ENCODE peak calls at places on chromosomes 1 and 21, in six cellular contexts. U is hepatocyte; R is foreskin fibroblast; X is naive thymus-derived CD4-positive, alpha-beta T cell; A is upper lobe of right lung; I is CD4-positive, alpha-beta memory T cell. G is an unnamed sample.

GRCh38 chr1:167171286-167171929 is 49.3 kb upstream of the POU2F1 start:
- DNase-seq in U (no peak), R (peak), X (no peak), A (no peak), I (no peak), G (no peak)

GRCh38 chr1:93434987-93435386 is 12.9 kb upstream of the FNBP1L start:
- DNase-seq in U (no peak), R (no peak), X (no peak), A (no peak), I (no peak), G (no peak)

GRCh38 chr1:53257454-53258081 is 19.2 kb upstream of the MAGOH start:
- DNase-seq in U (no peak), R (no peak), X (no peak), A (no peak), I (no peak), G (no peak)

GRCh38 chr1:197786280-197786679 is 11.0 kb upstream of the DENND1B start:
- DNase-seq in U (no peak), R (no peak), X (no peak), A (no peak), I (no peak), G (no peak)

GRCh38 chr1:22777658-22778057 is 67.0 kb downstream of the EPHB2 start:
- DNase-seq in U (no peak), R (no peak), X (no peak), A (no peak), I (no peak), G (no peak)

GRCh38 chr1:14366361-14367018 is 232.0 kb upstream of the KAZN start:
- DNase-seq in U (peak), R (peak), X (no peak), A (no peak), I (no peak), G (no peak)

GRCh38 chr1:2300004-2300771 is 72.1 kb downstream of the SKI start:
- DNase-seq in U (no peak), R (no peak), X (peak), A (no peak), I (peak), G (no peak)

GRCh38 chr21:31733521-31734149 is 1.7 kb upstream of the SCAF4 start:
- DNase-seq in U (no peak), R (peak), X (no peak), A (no peak), I (no peak), G (no peak)

GRCh38 chr21:45990049-45990711 is 8.6 kb downstream of the COL6A1 start:
- DNase-seq in U (no peak), R (no peak), X (no peak), A (peak), I (no peak), G (peak)

GRCh38 chr1:31617917-31618746 is 643 bp downstream of the HCRTR1 start:
- DNase-seq in U (peak), R (peak), X (peak), A (peak), I (peak), G (no peak)

GRCh38 chr1:67097305-67097704 is 37.5 kb downstream of the C1orf141 start:
- DNase-seq in U (no peak), R (no peak), X (no peak), A (no peak), I (no peak), G (no peak)

GRCh38 chr21:46189959-46190490 is 5.8 kb upstream of the SPATC1L start:
- DNase-seq in U (peak), R (no peak), X (no peak), A (peak), I (no peak), G (no peak)

GRCh38 chr1:29808141-29808995 is 572.0 kb downstream of the PTPRU start:
- DNase-seq in U (no peak), R (no peak), X (no peak), A (no peak), I (no peak), G (no peak)
- H3K4me3 ChIP-seq in U (no peak), R (no peak), X (no peak), A (no peak), I (no peak), G (no peak)

DNA sequence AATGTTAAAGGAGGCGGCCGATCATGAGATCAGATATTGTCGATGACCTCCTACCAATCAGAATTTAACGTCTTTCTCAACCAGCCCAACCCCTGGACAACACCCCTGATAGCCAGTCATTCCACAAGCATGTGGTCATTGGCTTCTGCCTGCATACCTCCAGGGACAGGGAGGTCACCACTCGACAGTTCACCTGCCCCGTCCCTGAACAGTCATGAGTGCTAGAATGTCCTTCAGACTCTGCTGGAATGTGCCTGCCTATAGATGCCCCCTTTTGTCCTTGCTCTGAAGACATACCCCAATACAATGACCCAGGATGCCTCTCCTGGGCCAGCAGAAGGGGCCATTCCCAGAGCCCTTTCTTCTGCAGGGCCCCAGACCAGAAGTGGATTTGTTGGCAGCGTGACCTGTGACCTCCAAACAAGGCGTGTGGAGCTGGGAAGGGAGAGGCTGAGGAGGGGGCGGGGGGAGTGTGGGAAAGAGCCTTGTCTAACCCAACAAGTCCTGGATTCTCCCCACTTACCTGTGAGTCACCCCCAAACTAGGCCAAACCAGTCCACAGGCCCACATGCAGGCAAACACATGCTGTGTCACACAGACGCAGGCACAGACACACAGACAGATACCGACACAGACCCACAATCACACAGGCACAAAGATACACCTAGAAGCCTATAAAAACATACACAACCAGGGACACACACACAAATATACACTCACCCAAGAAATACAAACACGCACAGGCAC is 2.2 kb downstream of the CRYBG2 start:
- DNase-seq in U (peak), R (peak), X (no peak), A (no peak), I (no peak), G (no peak)
- H3K4me3 ChIP-seq in U (no peak), R (no peak), X (no peak), A (no peak), I (no peak), G (no peak)

GRCh38 chr1:212699839-212700596 is at the start of gene BATF3:
- DNase-seq in U (peak), R (peak), X (peak), A (peak), I (peak), G (peak)

GRCh38 chr1:212700597-212700891 is 904 bp upstream of the BATF3 start:
- DNase-seq in U (no peak), R (no peak), X (no peak), A (no peak), I (no peak), G (no peak)

GRCh38 chr1:212702672-212703071 is 3.0 kb upstream of the BATF3 start:
- DNase-seq in U (no peak), R (no peak), X (no peak), A (no peak), I (no peak), G (no peak)

GRCh38 chr1:212701910-212702309 is 2.3 kb upstream of the BATF3 start:
- DNase-seq in U (no peak), R (no peak), X (no peak), A (no peak), I (no peak), G (no peak)

DNA sequence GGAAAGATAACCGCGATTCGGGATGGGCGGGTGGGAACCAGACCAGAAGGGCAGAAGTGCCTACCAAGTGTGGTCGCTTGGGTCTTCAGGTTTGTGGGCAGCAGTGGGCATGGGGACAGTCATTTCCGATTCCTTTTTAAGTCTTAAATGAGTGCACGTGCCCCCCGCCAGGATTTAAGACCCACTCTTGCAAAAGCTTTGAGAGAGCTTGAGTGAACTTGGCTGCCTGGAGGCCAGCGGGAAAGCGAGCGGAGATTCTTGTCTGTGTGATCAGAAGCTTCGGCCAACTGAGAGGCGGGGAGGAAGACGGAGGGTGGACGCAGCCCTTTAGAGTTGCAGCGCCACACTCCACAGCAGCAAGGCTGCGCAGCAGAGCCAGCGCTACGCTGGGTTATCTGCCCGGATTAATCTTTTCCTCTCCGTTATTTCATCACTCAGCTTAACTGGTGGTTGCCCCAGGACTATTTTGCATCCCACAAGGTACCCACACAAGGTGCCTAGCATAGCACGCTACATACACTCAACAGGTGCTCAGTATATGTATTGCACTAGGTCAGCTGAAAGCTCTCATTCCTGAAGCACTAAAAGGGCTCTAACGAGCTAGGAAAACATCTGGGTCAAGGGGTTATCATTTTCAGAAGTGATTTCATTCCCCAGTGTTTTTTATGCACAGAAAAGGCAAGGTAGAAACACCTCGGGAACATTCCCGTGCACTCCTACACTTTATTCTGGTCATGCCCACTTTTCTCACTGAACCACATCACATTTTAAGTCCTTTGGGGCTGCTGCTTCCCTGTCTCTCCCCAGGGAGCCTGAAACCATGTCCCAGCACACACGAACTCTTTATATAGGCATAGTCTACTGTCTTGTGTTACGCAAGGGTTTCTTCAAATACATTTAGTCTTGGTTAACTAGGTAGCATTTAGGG is 1.5 kb upstream of the BATF3 start:
- DNase-seq in U (peak), R (peak), X (peak), A (peak), I (no peak), G (peak)
- H3K4me3 ChIP-seq in U (peak), R (peak), X (peak), A (peak), I (peak), G (peak)

GRCh38 chr21:42495027-42495426 is 997 bp downstream of the RSPH1 start:
- DNase-seq in U (no peak), R (no peak), X (no peak), A (no peak), I (no peak), G (no peak)
- H3K4me3 ChIP-seq in U (no peak), R (no peak), X (no peak), A (no peak), I (no peak), G (no peak)

DNA sequence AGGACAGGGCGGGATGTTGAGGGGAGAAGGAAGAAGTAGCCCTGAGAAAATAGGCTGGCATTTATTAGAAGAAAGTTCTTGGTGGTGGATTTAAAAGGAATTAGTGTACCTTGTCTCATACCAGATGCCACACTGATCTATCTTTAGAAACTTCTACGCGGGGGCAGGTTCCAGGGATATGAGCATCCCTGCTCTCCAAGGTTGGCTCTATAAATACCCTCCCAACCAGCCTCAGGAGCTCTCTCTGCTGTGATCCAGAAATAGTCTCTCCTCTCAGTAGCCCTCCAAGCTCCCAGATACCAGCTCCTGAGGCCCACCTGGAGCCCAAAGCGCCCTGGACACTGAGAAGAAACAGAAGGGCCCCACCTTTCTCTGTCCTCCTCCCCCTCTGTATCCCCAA is 128.3 kb upstream of the TNR start:
- DNase-seq in U (no peak), R (no peak), X (no peak), A (no peak), I (no peak), G (no peak)
- H3K4me3 ChIP-seq in U (no peak), R (no peak), X (no peak), A (no peak), I (no peak), G (no peak)

DNA sequence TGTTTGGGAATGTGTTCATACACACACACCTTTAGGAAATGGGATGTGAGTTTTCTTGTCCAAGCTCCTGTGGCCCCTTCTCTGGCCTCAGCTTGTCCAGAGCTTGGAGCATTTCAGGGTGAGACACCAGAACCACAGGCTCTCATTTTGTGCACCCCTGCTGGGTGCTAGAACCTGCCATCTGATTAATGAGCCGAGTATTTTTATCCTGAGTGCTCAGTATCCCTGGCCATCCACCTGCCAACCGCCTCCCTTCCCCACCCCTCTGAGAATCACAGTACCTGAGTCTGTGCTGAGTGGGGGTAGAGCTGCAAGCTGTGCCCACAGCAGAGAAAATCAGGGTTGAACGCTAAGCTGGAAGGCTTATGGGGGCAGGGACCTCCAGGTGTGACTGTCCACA is 1.4 kb downstream of the CASQ1 start:
- DNase-seq in U (no peak), R (no peak), X (no peak), A (no peak), I (no peak), G (no peak)
- H3K4me3 ChIP-seq in U (no peak), R (no peak), X (no peak), A (no peak), I (no peak), G (no peak)

DNA sequence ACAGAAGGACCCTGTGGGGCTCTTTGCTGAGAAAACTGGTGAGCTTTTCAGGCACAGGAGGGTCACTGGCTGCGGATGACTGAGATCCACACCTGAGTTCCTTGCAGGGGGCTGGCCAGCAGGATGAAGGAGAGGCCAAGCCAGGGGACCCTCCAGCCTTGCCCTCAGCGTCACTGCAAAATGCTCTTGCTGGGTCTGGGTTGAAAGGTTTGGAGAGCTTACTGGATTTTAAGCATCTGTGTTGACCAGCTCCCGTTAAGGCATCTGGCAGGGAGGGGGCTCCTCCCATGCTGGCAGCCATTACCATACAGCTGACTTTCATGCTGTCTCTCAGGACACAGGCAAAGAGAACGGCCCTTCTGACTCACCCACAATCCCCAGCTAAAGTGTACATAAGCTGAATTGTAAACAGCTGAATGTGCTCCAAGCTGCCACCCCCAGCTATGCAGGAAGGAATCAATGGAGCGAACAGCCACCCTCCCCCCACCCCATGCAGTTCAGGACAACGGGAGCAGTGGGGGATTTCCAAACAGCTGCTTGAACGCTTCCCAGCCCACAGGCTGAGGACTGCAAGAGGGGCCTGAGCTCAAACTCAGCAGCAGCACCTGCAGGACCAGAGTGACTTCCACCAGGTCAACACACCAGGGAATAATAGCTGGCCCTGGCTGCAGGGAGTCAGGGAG is 21.3 kb upstream of the A3GALT2 start:
- DNase-seq in U (peak), R (peak), X (no peak), A (no peak), I (no peak), G (peak)
- H3K4me3 ChIP-seq in U (no peak), R (peak), X (no peak), A (no peak), I (no peak), G (no peak)

DNA sequence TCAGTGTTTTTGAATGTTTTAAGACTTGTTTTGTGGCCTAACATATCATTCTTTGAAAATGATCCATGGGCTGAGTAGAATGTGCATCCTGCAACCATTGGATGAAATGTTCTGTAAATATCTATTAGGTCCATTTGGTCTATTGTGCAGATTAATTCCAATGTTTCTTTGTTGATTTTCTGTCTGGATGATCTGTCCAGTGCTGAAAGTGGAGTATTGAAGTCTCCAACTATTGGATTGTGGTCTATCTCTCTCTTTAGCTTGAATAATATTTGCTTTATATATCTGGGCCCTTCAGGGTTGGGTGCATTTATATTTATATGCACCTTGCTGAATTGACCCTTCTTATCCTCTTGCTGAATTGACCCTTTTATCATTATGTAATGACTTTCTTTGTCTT is 181.5 kb downstream of the DNAH14 start:
- DNase-seq in U (no peak), R (no peak), X (no peak), A (no peak), I (no peak), G (no peak)
- H3K4me3 ChIP-seq in U (no peak), R (no peak), X (no peak), A (no peak), I (no peak), G (no peak)